ENCODE peak calls at places on chromosome 1, in eight cellular contexts. One of them, this sample, is unnamed.

GRCh38 chr1:96845464-96845863 is 123.9 kb downstream of the PTBP2 start:
- DNase-seq in BE2C: peak
- DNase-seq in activated CD4-positive, alpha-beta T cell treated with anti-CD3 and anti-CD28 coated beads, Interleukin-2, amount 50 U/mL, for 24 hours: no peak
- DNase-seq in mesothelial cell of epicardium: no peak
- DNase-seq in stimulated activated CD8-positive, alpha-beta memory T cell treated with anti-CD3 and anti-CD28 coated beads, Interleukin-4, amount 100 ng/mL, for 1 hour: no peak
- DNase-seq in GDM1: peak
- DNase-seq in activated naive CD4-positive, alpha-beta T cell treated with anti-CD3 and anti-CD28 coated beads for 36 hours: peak
- DNase-seq in pancreas: peak
- DNase-seq in this sample: no peak

GRCh38 chr1:234768569-234769283 is 158.7 kb upstream of the IRF2BP2 start:
- DNase-seq in BE2C: no peak
- DNase-seq in activated CD4-positive, alpha-beta T cell treated with anti-CD3 and anti-CD28 coated beads, Interleukin-2, amount 50 U/mL, for 24 hours: no peak
- DNase-seq in mesothelial cell of epicardium: no peak
- DNase-seq in stimulated activated CD8-positive, alpha-beta memory T cell treated with anti-CD3 and anti-CD28 coated beads, Interleukin-4, amount 100 ng/mL, for 1 hour: no peak
- DNase-seq in GDM1: no peak
- DNase-seq in activated naive CD4-positive, alpha-beta T cell treated with anti-CD3 and anti-CD28 coated beads for 36 hours: peak
- DNase-seq in pancreas: no peak
- DNase-seq in this sample: no peak

GRCh38 chr1:244054924-244055263 is 3.8 kb downstream of the ZBTB18 start:
- DNase-seq in BE2C: no peak
- DNase-seq in activated CD4-positive, alpha-beta T cell treated with anti-CD3 and anti-CD28 coated beads, Interleukin-2, amount 50 U/mL, for 24 hours: no peak
- DNase-seq in mesothelial cell of epicardium: no peak
- DNase-seq in stimulated activated CD8-positive, alpha-beta memory T cell treated with anti-CD3 and anti-CD28 coated beads, Interleukin-4, amount 100 ng/mL, for 1 hour: no peak
- DNase-seq in GDM1: no peak
- DNase-seq in activated naive CD4-positive, alpha-beta T cell treated with anti-CD3 and anti-CD28 coated beads for 36 hours: no peak
- DNase-seq in pancreas: peak
- DNase-seq in this sample: no peak

GRCh38 chr1:31249854-31250253 is 10.2 kb upstream of the NKAIN1 start:
- DNase-seq in BE2C: no peak
- DNase-seq in activated CD4-positive, alpha-beta T cell treated with anti-CD3 and anti-CD28 coated beads, Interleukin-2, amount 50 U/mL, for 24 hours: no peak
- DNase-seq in mesothelial cell of epicardium: no peak
- DNase-seq in stimulated activated CD8-positive, alpha-beta memory T cell treated with anti-CD3 and anti-CD28 coated beads, Interleukin-4, amount 100 ng/mL, for 1 hour: no peak
- DNase-seq in GDM1: no peak
- DNase-seq in activated naive CD4-positive, alpha-beta T cell treated with anti-CD3 and anti-CD28 coated beads for 36 hours: no peak
- DNase-seq in pancreas: no peak
- DNase-seq in this sample: no peak

GRCh38 chr1:231584117-231584516 is 42.5 kb upstream of the DISC1 start:
- DNase-seq in BE2C: peak
- DNase-seq in activated CD4-positive, alpha-beta T cell treated with anti-CD3 and anti-CD28 coated beads, Interleukin-2, amount 50 U/mL, for 24 hours: no peak
- DNase-seq in mesothelial cell of epicardium: no peak
- DNase-seq in stimulated activated CD8-positive, alpha-beta memory T cell treated with anti-CD3 and anti-CD28 coated beads, Interleukin-4, amount 100 ng/mL, for 1 hour: no peak
- DNase-seq in GDM1: peak
- DNase-seq in activated naive CD4-positive, alpha-beta T cell treated with anti-CD3 and anti-CD28 coated beads for 36 hours: peak
- DNase-seq in pancreas: no peak
- DNase-seq in this sample: no peak

GRCh38 chr1:182235952-182236650 is 155.5 kb downstream of the GLUL start:
- DNase-seq in BE2C: no peak
- DNase-seq in activated CD4-positive, alpha-beta T cell treated with anti-CD3 and anti-CD28 coated beads, Interleukin-2, amount 50 U/mL, for 24 hours: no peak
- DNase-seq in mesothelial cell of epicardium: no peak
- DNase-seq in stimulated activated CD8-positive, alpha-beta memory T cell treated with anti-CD3 and anti-CD28 coated beads, Interleukin-4, amount 100 ng/mL, for 1 hour: no peak
- DNase-seq in GDM1: no peak
- DNase-seq in activated naive CD4-positive, alpha-beta T cell treated with anti-CD3 and anti-CD28 coated beads for 36 hours: no peak
- DNase-seq in pancreas: no peak
- DNase-seq in this sample: no peak

GRCh38 chr1:160243767-160244166 is 18.6 kb downstream of the DCAF8 start:
- DNase-seq in BE2C: no peak
- DNase-seq in activated CD4-positive, alpha-beta T cell treated with anti-CD3 and anti-CD28 coated beads, Interleukin-2, amount 50 U/mL, for 24 hours: no peak
- DNase-seq in mesothelial cell of epicardium: no peak
- DNase-seq in stimulated activated CD8-positive, alpha-beta memory T cell treated with anti-CD3 and anti-CD28 coated beads, Interleukin-4, amount 100 ng/mL, for 1 hour: no peak
- DNase-seq in GDM1: no peak
- DNase-seq in activated naive CD4-positive, alpha-beta T cell treated with anti-CD3 and anti-CD28 coated beads for 36 hours: no peak
- DNase-seq in pancreas: no peak
- DNase-seq in this sample: no peak

GRCh38 chr1:29640428-29640785 is 404.1 kb downstream of the PTPRU start:
- DNase-seq in BE2C: no peak
- DNase-seq in activated CD4-positive, alpha-beta T cell treated with anti-CD3 and anti-CD28 coated beads, Interleukin-2, amount 50 U/mL, for 24 hours: no peak
- DNase-seq in mesothelial cell of epicardium: peak
- DNase-seq in stimulated activated CD8-positive, alpha-beta memory T cell treated with anti-CD3 and anti-CD28 coated beads, Interleukin-4, amount 100 ng/mL, for 1 hour: no peak
- DNase-seq in GDM1: no peak
- DNase-seq in activated naive CD4-positive, alpha-beta T cell treated with anti-CD3 and anti-CD28 coated beads for 36 hours: no peak
- DNase-seq in pancreas: no peak
- DNase-seq in this sample: no peak

GRCh38 chr1:213123532-213123931 is 72.5 kb downstream of the RPS6KC1 start:
- DNase-seq in BE2C: no peak
- DNase-seq in activated CD4-positive, alpha-beta T cell treated with anti-CD3 and anti-CD28 coated beads, Interleukin-2, amount 50 U/mL, for 24 hours: no peak
- DNase-seq in mesothelial cell of epicardium: no peak
- DNase-seq in stimulated activated CD8-positive, alpha-beta memory T cell treated with anti-CD3 and anti-CD28 coated beads, Interleukin-4, amount 100 ng/mL, for 1 hour: no peak
- DNase-seq in GDM1: no peak
- DNase-seq in activated naive CD4-positive, alpha-beta T cell treated with anti-CD3 and anti-CD28 coated beads for 36 hours: no peak
- DNase-seq in pancreas: no peak
- DNase-seq in this sample: no peak

GRCh38 chr1:63674865-63675815 is 81.9 kb downstream of the PGM1 start:
- DNase-seq in BE2C: peak
- DNase-seq in activated CD4-positive, alpha-beta T cell treated with anti-CD3 and anti-CD28 coated beads, Interleukin-2, amount 50 U/mL, for 24 hours: no peak
- DNase-seq in mesothelial cell of epicardium: no peak
- DNase-seq in stimulated activated CD8-positive, alpha-beta memory T cell treated with anti-CD3 and anti-CD28 coated beads, Interleukin-4, amount 100 ng/mL, for 1 hour: no peak
- DNase-seq in GDM1: no peak
- DNase-seq in activated naive CD4-positive, alpha-beta T cell treated with anti-CD3 and anti-CD28 coated beads for 36 hours: no peak
- DNase-seq in pancreas: no peak
- DNase-seq in this sample: no peak

GRCh38 chr1:25695066-25695990 is 78.7 kb downstream of the MAN1C1 start:
- DNase-seq in BE2C: no peak
- DNase-seq in activated CD4-positive, alpha-beta T cell treated with anti-CD3 and anti-CD28 coated beads, Interleukin-2, amount 50 U/mL, for 24 hours: no peak
- DNase-seq in mesothelial cell of epicardium: no peak
- DNase-seq in stimulated activated CD8-positive, alpha-beta memory T cell treated with anti-CD3 and anti-CD28 coated beads, Interleukin-4, amount 100 ng/mL, for 1 hour: no peak
- DNase-seq in GDM1: no peak
- DNase-seq in activated naive CD4-positive, alpha-beta T cell treated with anti-CD3 and anti-CD28 coated beads for 36 hours: peak
- DNase-seq in pancreas: no peak
- DNase-seq in this sample: no peak

GRCh38 chr1:199298825-199299224 is 660.0 kb downstream of the PTPRC start:
- DNase-seq in BE2C: no peak
- DNase-seq in activated CD4-positive, alpha-beta T cell treated with anti-CD3 and anti-CD28 coated beads, Interleukin-2, amount 50 U/mL, for 24 hours: no peak
- DNase-seq in mesothelial cell of epicardium: no peak
- DNase-seq in stimulated activated CD8-positive, alpha-beta memory T cell treated with anti-CD3 and anti-CD28 coated beads, Interleukin-4, amount 100 ng/mL, for 1 hour: no peak
- DNase-seq in GDM1: no peak
- DNase-seq in activated naive CD4-positive, alpha-beta T cell treated with anti-CD3 and anti-CD28 coated beads for 36 hours: no peak
- DNase-seq in pancreas: no peak
- DNase-seq in this sample: no peak

GRCh38 chr1:16076003-16076870 is 2.8 kb upstream of the FAM131C start:
- DNase-seq in BE2C: peak
- DNase-seq in activated CD4-positive, alpha-beta T cell treated with anti-CD3 and anti-CD28 coated beads, Interleukin-2, amount 50 U/mL, for 24 hours: no peak
- DNase-seq in mesothelial cell of epicardium: no peak
- DNase-seq in stimulated activated CD8-positive, alpha-beta memory T cell treated with anti-CD3 and anti-CD28 coated beads, Interleukin-4, amount 100 ng/mL, for 1 hour: no peak
- DNase-seq in GDM1: no peak
- DNase-seq in activated naive CD4-positive, alpha-beta T cell treated with anti-CD3 and anti-CD28 coated beads for 36 hours: no peak
- DNase-seq in pancreas: no peak
- DNase-seq in this sample: no peak

GRCh38 chr1:232034547-232034946 is 408.0 kb downstream of the DISC1 start:
- DNase-seq in BE2C: no peak
- DNase-seq in activated CD4-positive, alpha-beta T cell treated with anti-CD3 and anti-CD28 coated beads, Interleukin-2, amount 50 U/mL, for 24 hours: no peak
- DNase-seq in mesothelial cell of epicardium: no peak
- DNase-seq in stimulated activated CD8-positive, alpha-beta memory T cell treated with anti-CD3 and anti-CD28 coated beads, Interleukin-4, amount 100 ng/mL, for 1 hour: no peak
- DNase-seq in GDM1: no peak
- DNase-seq in activated naive CD4-positive, alpha-beta T cell treated with anti-CD3 and anti-CD28 coated beads for 36 hours: no peak
- DNase-seq in pancreas: no peak
- DNase-seq in this sample: no peak

GRCh38 chr1:214205053-214205452 is 75.9 kb upstream of the SMYD2 start:
- DNase-seq in BE2C: no peak
- DNase-seq in activated CD4-positive, alpha-beta T cell treated with anti-CD3 and anti-CD28 coated beads, Interleukin-2, amount 50 U/mL, for 24 hours: no peak
- DNase-seq in mesothelial cell of epicardium: no peak
- DNase-seq in stimulated activated CD8-positive, alpha-beta memory T cell treated with anti-CD3 and anti-CD28 coated beads, Interleukin-4, amount 100 ng/mL, for 1 hour: no peak
- DNase-seq in GDM1: no peak
- DNase-seq in activated naive CD4-positive, alpha-beta T cell treated with anti-CD3 and anti-CD28 coated beads for 36 hours: no peak
- DNase-seq in pancreas: no peak
- DNase-seq in this sample: no peak

This sample was measured in NCI-H1048.